ENCODE peak calls at places on chromosomes 4 and X, in ten cellular contexts. X is IMR-90, E is neural progenitor cell, U is foreskin keratinocyte, R is pancreas, N is neural crest cell, Z is WERI-Rb-1, B is fibroblast of pulmonary artery, G is HCT116, D is ovary. Q is an unnamed sample.
A peak's percentile ranks its signal among the peaks of the same experiment; 100 is the strongest.

GRCh38 chr4:105181259-105181658 is 34.6 kb downstream of the TET2 start:
- DNase-seq in N (no peak), R (no peak), B (no peak), X (no peak), D (no peak), G (no peak), Z (no peak), E (peak; percentile 78), U (no peak), Q (no peak)

GRCh38 chrX:41259516-41259915 is 74.4 kb upstream of the DDX3X start:
- DNase-seq in X (peak; percentile 28), E (no peak), B (no peak), D (no peak), G (no peak), N (no peak), Z (peak; percentile 57), R (peak; percentile 54), U (no peak), Q (no peak)

GRCh38 chr4:86948276-86948675 is 13.5 kb downstream of the AFF1 start:
- DNase-seq in D (no peak), B (no peak), E (peak; percentile 34), N (no peak), Z (no peak), U (no peak), X (no peak), G (no peak), R (no peak), Q (no peak)

GRCh38 chrX:65994519-65995501 is 45.1 kb downstream of the VSIG4 start:
- DNase-seq in X (no peak), E (no peak), G (no peak), Z (no peak), R (no peak), B (no peak), N (no peak), D (no peak), U (no peak), Q (no peak)

GRCh38 chr4:31171362-31171761 is 451.2 kb downstream of the PCDH7 start:
- DNase-seq in N (no peak), U (no peak), D (no peak), R (no peak), B (no peak), X (no peak), E (no peak), Z (no peak), G (no peak), Q (no peak)

GRCh38 chr4:1379801-1380331 is 26.4 kb downstream of the NKX1-1 start:
- DNase-seq in D (no peak), Z (peak; percentile 6), E (no peak), B (no peak), N (no peak), U (no peak), X (no peak), G (no peak), R (no peak), Q (no peak)

GRCh38 chr4:2069161-2069971 is 10.2 kb downstream of the NAT8L start:
- DNase-seq in Z (no peak), N (no peak), U (no peak), X (no peak), B (no peak), R (no peak), D (no peak), G (no peak), E (no peak), Q (no peak)

GRCh38 chrX:136597954-136598353 is 50.0 kb upstream of the CD40LG start:
- DNase-seq in E (no peak), U (no peak), N (no peak), X (no peak), G (no peak), R (no peak), Z (no peak), B (no peak), D (no peak), Q (no peak)

GRCh38 chrX:109472939-109473713 is 8.8 kb downstream of the GUCY2F start:
- DNase-seq in X (peak; percentile 31), D (peak; percentile 14), G (peak; percentile 27), N (peak; percentile 35), U (peak; percentile 37), B (peak; percentile 81), E (peak; percentile 85), R (no peak), Z (peak; percentile 40), Q (peak; percentile 11)

GRCh38 chr4:113472864-113473263 is 288.7 kb downstream of the CAMK2D start:
- DNase-seq in E (no peak), G (no peak), X (no peak), Z (no peak), B (no peak), D (no peak), R (no peak), N (no peak), U (no peak), Q (no peak)

GRCh38 chr4:141020801-141021261 is 112.4 kb downstream of the RNF150 start:
- DNase-seq in N (no peak), R (no peak), X (peak; percentile 68), U (no peak), Z (no peak), E (no peak), B (peak; percentile 37), D (no peak), G (no peak), Q (no peak)

GRCh38 chrX:68411729-68412128 is 21.6 kb downstream of the OPHN1 start:
- DNase-seq in B (no peak), G (no peak), D (no peak), X (no peak), N (no peak), E (no peak), U (no peak), Z (no peak), R (no peak), Q (no peak)

GRCh38 chr4:7753271-7753670 is 186.4 kb downstream of the AFAP1 start:
- DNase-seq in N (no peak), R (no peak), Z (no peak), U (peak; percentile 84), E (no peak), X (no peak), G (no peak), D (no peak), B (no peak), Q (no peak)

GRCh38 chrX:15721911-15722310 is 16.2 kb upstream of the CA5B start:
- DNase-seq in R (no peak), U (no peak), B (no peak), G (no peak), D (no peak), X (peak; percentile 43), Z (no peak), E (no peak), N (no peak), Q (no peak)

GRCh38 chr4:137510866-137511265 is 21.4 kb downstream of the PCDH18 start:
- DNase-seq in E (no peak), D (peak; percentile 36), U (peak; percentile 77), B (peak; percentile 97), R (no peak), G (peak; percentile 62), X (peak; percentile 96), Z (no peak), N (no peak), Q (no peak)

GRCh38 chr4:123127865-123128264 is 205.5 kb upstream of the NUDT6 start:
- DNase-seq in E (no peak), R (no peak), G (no peak), B (peak; percentile 36), N (no peak), D (no peak), Z (no peak), U (peak; percentile 81), X (no peak), Q (no peak)

GRCh38 chrX:110210417-110211139 is 107.3 kb downstream of the AMMECR1 start:
- DNase-seq in E (no peak), N (no peak), G (peak; percentile 40), R (no peak), U (peak; percentile 87), Z (no peak), D (no peak), B (peak; percentile 73), X (peak; percentile 96), Q (no peak)

GRCh38 chrX:74232859-74233258 is 71.1 kb upstream of the ZCCHC13 start:
- DNase-seq in U (peak; percentile 12), N (no peak), Z (no peak), E (no peak), B (peak; percentile 50), R (no peak), G (no peak), X (peak; percentile 23), D (no peak), Q (no peak)

GRCh38 chr4:97910005-97910404 is 233.3 kb downstream of the STPG2 start:
- DNase-seq in D (no peak), Z (peak; percentile 34), B (no peak), R (no peak), G (peak; percentile 10), E (peak; percentile 6), U (no peak), N (no peak), X (no peak), Q (no peak)
- TF ChIP-seq CTCF in D (no peak), Z (peak; percentile 64), B (no peak), R (no peak), G (peak; percentile 45), E (peak; percentile 27), U (no peak), N (peak; percentile 32), X (no peak), Q (no peak)

GRCh38 chrX:28582494-28582893 is 4.8 kb upstream of the IL1RAPL1 start:
- DNase-seq in D (no peak), U (no peak), G (no peak), E (no peak), R (no peak), Z (no peak), N (no peak), X (peak; percentile 58), B (no peak), Q (no peak)
- TF ChIP-seq CTCF in D (no peak), U (no peak), G (no peak), E (no peak), R (no peak), Z (no peak), N (no peak), X (no peak), B (no peak), Q (no peak)

GRCh38 chrX:105210258-105210657 is 10.2 kb downstream of the TEX13A start:
- DNase-seq in N (no peak), Z (no peak), X (no peak), U (no peak), G (no peak), D (no peak), E (no peak), R (no peak), B (no peak), Q (no peak)
- TF ChIP-seq CTCF in N (peak; percentile 30), Z (no peak), X (no peak), U (peak; percentile 5), G (no peak), D (no peak), E (peak; percentile 17), R (no peak), B (no peak), Q (no peak)

DNA sequence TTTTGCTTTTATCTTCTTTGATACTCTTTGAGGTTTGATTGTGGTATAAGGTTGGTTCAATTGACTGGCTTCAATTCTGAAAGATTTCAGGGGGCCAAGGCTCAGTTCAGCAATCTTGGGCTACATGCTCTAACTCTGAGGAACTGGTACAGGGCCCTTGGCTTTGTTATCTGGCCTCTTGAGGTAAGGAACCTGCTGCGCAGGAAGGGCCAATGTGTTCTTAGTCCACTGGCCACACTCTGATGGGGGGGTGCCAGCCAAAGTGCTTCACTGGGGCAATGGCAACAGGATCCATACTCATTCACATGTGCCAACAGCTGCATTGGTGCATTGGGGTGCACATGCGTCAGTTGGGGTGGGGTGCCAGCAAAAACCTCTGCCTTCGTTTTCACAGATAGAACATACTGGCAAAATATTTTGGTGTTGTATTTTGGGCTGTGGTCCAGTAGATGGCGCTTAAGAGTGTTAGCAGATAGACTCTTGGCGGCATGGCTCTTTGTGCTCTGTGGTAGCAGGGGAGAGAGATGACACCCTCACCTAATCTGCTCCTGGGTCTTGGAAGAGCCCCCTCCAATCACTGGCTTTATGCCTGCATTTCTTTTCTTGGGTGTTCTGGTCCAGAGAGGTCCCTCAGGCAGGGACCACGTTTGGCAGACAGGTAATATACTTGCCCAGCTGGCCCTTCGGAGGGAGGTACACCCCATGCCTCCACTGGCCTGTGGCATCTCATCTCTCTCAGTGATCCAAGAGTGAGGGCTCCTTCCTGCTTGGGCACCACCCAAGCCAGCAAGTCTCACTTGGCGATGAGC is 42.9 kb downstream of the NDST3 start:
- DNase-seq in Z (peak; percentile 71), N (no peak), X (peak; percentile 34), B (peak; percentile 35), U (peak; percentile 22), R (no peak), G (peak; percentile 32), E (peak; percentile 52), D (no peak), Q (peak; percentile 17)
- TF ChIP-seq CTCF in Z (peak; percentile 83), N (peak; percentile 47), X (peak; percentile 55), B (peak; percentile 50), U (peak; percentile 59), R (no peak), G (peak; percentile 66), E (peak; percentile 60), D (no peak), Q (peak; percentile 48)

Q was measured in GM13976.